ENCODE peak calls at places on chromosomes 3 and 15, in four cellular contexts. U, Z, L and I are unnamed samples.

GRCh38 chr3:30597131-30597768 is 9.2 kb upstream of the TGFBR2 start:
- DNase-seq in U (peak; percentile 99), Z (no peak), L (no peak), I (no peak)

GRCh38 chr15:68318008-68318835 is 40.7 kb downstream of the FEM1B start:
- DNase-seq in U (no peak), Z (no peak), L (no peak), I (no peak)

GRCh38 chr15:22950211-22950990 is 29.8 kb downstream of the CYFIP1 start:
- DNase-seq in U (no peak), Z (no peak), L (no peak), I (no peak)

GRCh38 chr3:186831795-186832194 is 10.7 kb upstream of the ADIPOQ start:
- DNase-seq in U (no peak), Z (no peak), L (no peak), I (no peak)

GRCh38 chr3:134677987-134678308 is 27.1 kb upstream of the KY start:
- DNase-seq in U (no peak), Z (no peak), L (no peak), I (no peak)

GRCh38 chr15:26081758-26082068 is 218.6 kb upstream of the ATP10A start:
- DNase-seq in U (peak; percentile 2), Z (no peak), L (no peak), I (no peak)

GRCh38 chr15:70508561-70509281 is 254.6 kb downstream of the UACA start:
- DNase-seq in U (peak; percentile 7), Z (no peak), L (no peak), I (no peak)

GRCh38 chr3:193052294-193052693 is 134.6 kb upstream of the MB21D2 start:
- DNase-seq in U (no peak), Z (no peak), L (no peak), I (no peak)

GRCh38 chr3:193795062-193795690 is 202.2 kb downstream of the OPA1 start:
- DNase-seq in U (no peak), Z (no peak), L (no peak), I (no peak)

GRCh38 chr3:25587526-25587925 is 77.2 kb downstream of the TOP2B start:
- DNase-seq in U (no peak), Z (no peak), L (no peak), I (no peak)

GRCh38 chr15:72169921-72170611 is 27.5 kb downstream of the GRAMD2A start:
- DNase-seq in U (no peak), Z (no peak), L (no peak), I (no peak)

GRCh38 chr15:76962337-76963013 is 30.9 kb downstream of the RCN2 start:
- DNase-seq in U (no peak), Z (peak; percentile 6), L (no peak), I (no peak)

GRCh38 chr15:31488437-31489204 is 162.0 kb downstream of the KLF13 start:
- DNase-seq in U (peak; percentile 64), Z (peak; percentile 63), L (peak; percentile 78), I (peak; percentile 66)

GRCh38 chr3:141367038-141367730 is 1.1 kb upstream of the ZBTB38 start:
- DNase-seq in U (no peak), Z (peak; percentile 37), L (no peak), I (no peak)

GRCh38 chr15:99409097-99409473 is 156.7 kb upstream of the MEF2A start:
- DNase-seq in U (peak; percentile 66), Z (no peak), L (no peak), I (peak; percentile 58)

GRCh38 chr3:99871231-99871898 is 53.7 kb downstream of the CMSS1 start:
- DNase-seq in U (no peak), Z (no peak), L (no peak), I (no peak)

GRCh38 chr15:68765602-68766368 is 54.9 kb downstream of the ANP32A start:
- DNase-seq in U (no peak), Z (no peak), L (no peak), I (peak; percentile 11)

GRCh38 chr3:47892284-47892683 is 89.3 kb downstream of the DHX30 start:
- DNase-seq in U (no peak), Z (no peak), L (no peak), I (no peak)

GRCh38 chr15:68175527-68175926 is 29.6 kb downstream of the CALML4 start:
- DNase-seq in U (no peak), Z (no peak), L (no peak), I (no peak)

DNA sequence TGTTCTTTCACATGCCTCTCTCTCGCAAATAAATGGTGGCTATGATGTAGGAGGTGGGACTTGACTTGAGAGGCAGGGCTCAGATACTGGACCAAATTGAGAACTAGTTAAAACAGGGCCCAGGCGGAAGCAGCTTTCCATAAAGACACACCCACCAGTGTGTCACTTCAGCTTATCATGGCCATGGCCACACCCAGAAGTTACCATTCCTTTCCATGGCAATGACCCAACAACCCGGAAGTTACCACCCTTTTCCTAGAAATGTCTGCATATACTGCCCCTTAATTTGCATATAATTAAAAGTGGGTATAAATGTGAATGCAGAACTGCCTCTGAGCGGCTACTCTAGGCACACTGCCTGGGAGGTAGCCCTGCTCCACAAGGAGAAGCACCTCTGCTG is 62.6 kb upstream of the CNTN4 start:
- DNase-seq in U (no peak), Z (no peak), L (no peak), I (no peak)
- TF ChIP-seq EP300 in U (no peak), Z (no peak), L (no peak), I (no peak)

DNA sequence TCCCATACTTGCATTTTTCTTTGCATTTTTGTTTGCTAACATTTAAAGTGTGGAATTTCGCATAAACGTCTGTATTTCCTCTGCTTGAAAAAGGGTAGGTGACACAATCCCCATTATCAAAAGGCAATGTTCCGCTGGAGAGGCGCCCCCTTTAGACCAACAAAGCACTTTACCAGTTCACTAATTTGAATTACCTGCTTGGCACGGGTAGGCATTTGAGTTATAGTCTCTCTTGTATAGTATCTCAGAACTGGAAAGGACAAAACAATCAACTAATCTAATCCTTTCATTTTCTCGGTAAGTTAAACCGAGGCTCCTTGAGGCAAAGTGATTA is 775 bp upstream of the CCDC39 start:
- DNase-seq in U (no peak), Z (no peak), L (no peak), I (no peak)
- TF ChIP-seq ATF3 in U (no peak), Z (no peak), L (no peak), I (no peak)

GRCh38 chr3:152195206-152195605 is 73.5 kb upstream of the MBNL1 start:
- DNase-seq in U (no peak), Z (no peak), L (no peak), I (no peak)
- TF ChIP-seq HDAC2 in U (no peak), Z (no peak), L (no peak), I (no peak)

GRCh38 chr3:159429702-159430101 is 558.9 kb upstream of the IL12A start:
- DNase-seq in U (no peak), Z (no peak), L (no peak), I (no peak)
- TF ChIP-seq EP300 in U (no peak), Z (no peak), L (no peak), I (no peak)

DNA sequence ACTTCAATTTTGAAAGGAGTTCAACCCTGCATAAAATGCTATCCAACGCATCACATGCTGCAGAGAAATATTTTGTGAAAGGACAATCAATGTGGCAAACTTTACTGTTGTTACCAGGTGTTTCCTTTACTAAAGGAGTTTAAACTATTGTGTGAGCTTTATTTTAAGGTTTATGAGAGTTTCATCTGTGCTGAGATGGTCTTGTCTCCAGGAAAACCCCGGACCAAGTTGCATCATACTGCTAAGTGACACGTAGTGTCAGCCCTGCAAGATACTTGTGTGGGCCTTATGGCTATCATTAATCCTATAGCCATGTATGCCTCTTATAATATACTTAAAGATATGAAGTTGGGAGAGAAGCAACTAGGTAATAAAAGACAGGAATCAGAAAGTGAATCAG is 94.5 kb upstream of the EPHA6 start:
- DNase-seq in U (no peak), Z (no peak), L (no peak), I (no peak)
- TF ChIP-seq ATF3 in U (no peak), Z (no peak), L (no peak), I (no peak)

DNA sequence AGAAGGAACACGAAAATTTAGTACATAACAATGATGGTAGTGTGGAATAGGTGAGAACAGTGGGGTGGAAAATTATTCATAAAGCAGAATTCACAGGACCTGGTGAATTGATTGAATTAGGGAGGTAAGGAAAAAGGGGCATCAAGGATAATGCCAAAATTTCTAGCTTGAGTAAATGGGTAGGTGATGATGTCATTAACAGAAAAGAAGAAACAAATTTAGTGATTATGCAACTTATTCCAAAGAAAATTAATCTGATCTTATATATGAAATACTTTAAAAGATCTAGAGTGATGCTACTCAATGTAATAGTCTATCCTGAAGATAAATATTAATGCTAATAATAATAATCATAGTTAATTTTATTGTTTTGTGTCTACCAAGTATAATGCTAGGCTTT is 544.6 kb upstream of the LMCD1 start:
- DNase-seq in U (no peak), Z (no peak), L (no peak), I (no peak)
- TF ChIP-seq HDAC2 in U (no peak), Z (no peak), L (no peak), I (no peak)

DNA sequence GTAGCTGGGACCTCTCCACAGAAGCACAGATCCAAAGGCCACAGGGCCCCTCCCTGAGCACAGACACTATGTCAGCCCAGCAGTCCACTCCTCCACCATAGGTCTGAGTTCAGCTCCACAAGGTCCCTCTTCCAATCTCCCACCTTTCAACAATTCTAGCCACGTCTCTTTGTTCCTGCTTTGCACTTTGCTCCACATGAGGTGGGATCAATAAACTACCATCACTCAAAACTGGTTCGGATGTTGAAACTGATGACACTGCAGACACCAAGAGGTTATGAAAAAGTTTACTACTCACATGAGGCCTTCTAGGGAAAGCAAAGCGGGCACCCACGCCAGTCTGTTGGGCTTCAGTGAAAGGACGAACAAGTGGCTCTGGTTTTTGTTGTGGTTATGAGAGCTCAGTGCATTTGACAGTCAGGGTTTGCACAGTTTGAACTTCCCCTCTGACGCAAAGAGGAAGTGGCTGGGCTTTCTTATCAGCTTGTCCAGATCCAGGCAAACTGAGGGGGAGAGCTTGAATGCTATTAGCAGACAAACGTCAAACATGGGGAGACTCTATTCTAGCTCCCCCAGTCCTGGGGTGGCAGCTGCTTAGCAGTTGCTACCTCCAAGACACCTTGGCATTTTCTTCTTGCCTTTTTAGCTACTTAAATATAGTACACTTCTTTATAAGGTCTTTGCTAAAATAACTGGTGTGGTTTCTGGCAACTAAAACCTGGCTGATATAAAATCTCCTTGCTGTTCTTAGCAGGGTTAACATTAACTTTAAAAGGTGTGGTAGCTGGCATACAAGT is 37.8 kb downstream of the ZNF445 start:
- DNase-seq in U (peak; percentile 97), Z (peak; percentile 98), L (peak; percentile 88), I (no peak)
- TF ChIP-seq EP300 in U (peak; percentile 68), Z (peak; percentile 100), L (peak; percentile 71), I (no peak)